ENCODE peak calls at places on chromosome 5, in seven cellular contexts. O, P, W, A, X, V and Y are unnamed samples.
A peak's percentile ranks its signal among the peaks of the same experiment; 100 is the strongest.

GRCh38 chr5:111070272-111071134 is 1.0 kb upstream of the TSLP start:
- DNase-seq in O (no peak), P (no peak), W (no peak), A (no peak), X (no peak), V (no peak), Y (peak; percentile 73)

GRCh38 chr5:173786296-173787187 is 101.6 kb upstream of the CPEB4 start:
- DNase-seq in O (no peak), P (no peak), W (no peak), A (no peak), X (no peak), V (peak; percentile 66), Y (no peak)

GRCh38 chr5:114957384-114957783 is 212.3 kb downstream of the TRIM36 start:
- DNase-seq in O (no peak), P (no peak), W (no peak), A (no peak), X (no peak), V (no peak), Y (no peak)

GRCh38 chr5:26692952-26693351 is 345.4 kb downstream of the CDH9 start:
- DNase-seq in O (no peak), P (no peak), W (no peak), A (no peak), X (no peak), V (no peak), Y (no peak)

GRCh38 chr5:162323471-162323870 is 255.9 kb downstream of the GABRG2 start:
- DNase-seq in O (peak; percentile 16), P (no peak), W (no peak), A (no peak), X (no peak), V (no peak), Y (no peak)

GRCh38 chr5:156380846-156381245 is 53.9 kb downstream of the SGCD start:
- DNase-seq in O (no peak), P (no peak), W (no peak), A (peak; percentile 81), X (no peak), V (no peak), Y (no peak)

GRCh38 chr5:116814656-116815055 is 240.0 kb upstream of the SEMA6A start:
- DNase-seq in O (no peak), P (no peak), W (no peak), A (no peak), X (no peak), V (no peak), Y (no peak)

GRCh38 chr5:36985387-36985786 is 108.8 kb downstream of the NIPBL start:
- DNase-seq in O (no peak), P (no peak), W (no peak), A (no peak), X (no peak), V (no peak), Y (no peak)

GRCh38 chr5:51380603-51381207 is 2.5 kb upstream of the ISL1 start:
- DNase-seq in O (no peak), P (no peak), W (no peak), A (peak; percentile 34), X (no peak), V (peak; percentile 33), Y (peak; percentile 49)

GRCh38 chr5:179258922-179259730 is 86.1 kb downstream of the ADAMTS2 start:
- DNase-seq in O (no peak), P (peak; percentile 74), W (peak; percentile 72), A (peak; percentile 87), X (no peak), V (no peak), Y (no peak)

GRCh38 chr5:55694152-55694830 is 17.8 kb downstream of the SLC38A9 start:
- DNase-seq in O (no peak), P (no peak), W (no peak), A (peak; percentile 62), X (no peak), V (peak; percentile 55), Y (no peak)

GRCh38 chr5:180784497-180785097 is 18.0 kb downstream of the MGAT1 start:
- DNase-seq in O (peak; percentile 75), P (no peak), W (peak; percentile 74), A (peak; percentile 88), X (peak; percentile 46), V (peak; percentile 68), Y (peak; percentile 66)

GRCh38 chr5:73606206-73606753 is 19.7 kb upstream of the ARHGEF28 start:
- DNase-seq in O (no peak), P (no peak), W (no peak), A (no peak), X (no peak), V (no peak), Y (no peak)

GRCh38 chr5:54644226-54644625 is 126.7 kb downstream of the SNX18 start:
- DNase-seq in O (no peak), P (no peak), W (peak; percentile 45), A (peak; percentile 73), X (no peak), V (no peak), Y (no peak)

GRCh38 chr5:181163487-181164075 is 16.2 kb downstream of the OR2V2 start:
- DNase-seq in O (no peak), P (no peak), W (no peak), A (no peak), X (no peak), V (peak; percentile 88), Y (no peak)

GRCh38 chr5:61123145-61123544 is 39.1 kb downstream of the SMIM15 start:
- DNase-seq in O (no peak), P (no peak), W (no peak), A (no peak), X (no peak), V (no peak), Y (no peak)

GRCh38 chr5:121503111-121503840 is 348.4 kb upstream of the FTMT start:
- DNase-seq in O (peak; percentile 19), P (no peak), W (peak; percentile 8), A (peak; percentile 3), X (no peak), V (peak; percentile 6), Y (peak; percentile 25)

GRCh38 chr5:78473747-78474146 is 113.3 kb downstream of the SCAMP1 start:
- DNase-seq in O (no peak), P (no peak), W (no peak), A (no peak), X (no peak), V (no peak), Y (no peak)

GRCh38 chr5:78476795-78477194 is 116.4 kb downstream of the SCAMP1 start:
- DNase-seq in O (no peak), P (no peak), W (no peak), A (no peak), X (no peak), V (no peak), Y (no peak)

GRCh38 chr5:78467744-78468357 is 107.4 kb downstream of the SCAMP1 start:
- DNase-seq in O (no peak), P (no peak), W (peak; percentile 16), A (peak; percentile 78), X (no peak), V (peak; percentile 58), Y (no peak)

GRCh38 chr5:78475370-78475769 is 115.0 kb downstream of the SCAMP1 start:
- DNase-seq in O (no peak), P (no peak), W (no peak), A (no peak), X (no peak), V (no peak), Y (no peak)

DNA sequence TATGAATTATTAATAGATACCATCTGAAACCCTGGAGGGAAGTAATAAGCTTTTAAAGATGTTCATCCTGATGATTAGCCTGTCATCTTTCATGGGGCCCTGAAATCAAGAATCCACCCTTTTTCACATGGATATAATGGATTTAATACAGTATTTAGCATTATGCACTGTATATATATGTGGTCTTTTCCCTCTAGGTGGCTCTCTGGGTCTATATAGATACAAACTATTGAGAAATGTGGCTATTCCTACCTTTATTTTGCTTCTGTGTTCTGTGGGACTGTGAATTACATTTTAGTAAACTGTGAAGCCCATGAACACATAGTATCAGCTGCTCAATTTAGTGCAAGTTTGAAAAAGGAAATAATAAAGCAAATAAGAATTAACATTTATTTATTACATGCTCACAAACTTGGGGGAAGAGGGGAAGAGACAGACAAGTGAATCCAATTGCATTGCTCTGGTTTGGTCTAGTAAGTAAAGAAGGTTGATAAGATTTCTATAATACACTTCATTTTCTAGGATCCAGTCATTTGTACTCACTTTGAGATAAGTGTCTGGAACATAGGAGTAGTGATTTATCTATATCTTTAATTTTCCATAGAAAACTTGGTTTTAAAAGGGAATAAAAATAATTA is 112.2 kb downstream of the SCAMP1 start:
- DNase-seq in O (no peak), P (no peak), W (no peak), A (peak; percentile 69), X (no peak), V (no peak), Y (no peak)
- TF ChIP-seq CTCF in O (no peak), P (no peak), W (peak; percentile 24), A (peak; percentile 56), X (no peak), V (no peak), Y (no peak)

GRCh38 chr5:53607896-53608295 is 47.5 kb downstream of the NDUFS4 start:
- DNase-seq in O (no peak), P (no peak), W (no peak), A (peak; percentile 33), X (peak; percentile 3), V (no peak), Y (no peak)
- TF ChIP-seq CTCF in O (no peak), P (no peak), W (no peak), A (no peak), X (no peak), V (no peak), Y (no peak)

GRCh38 chr5:78627175-78627574 is 21.4 kb downstream of the LHFPL2 start:
- DNase-seq in O (no peak), P (no peak), W (no peak), A (peak; percentile 72), X (no peak), V (peak; percentile 48), Y (no peak)
- TF ChIP-seq CTCF in O (no peak), P (no peak), W (peak; percentile 37), A (peak; percentile 70), X (peak; percentile 42), V (peak; percentile 28), Y (no peak)

GRCh38 chr5:68476854-68477253 is 261.3 kb downstream of the PIK3R1 start:
- DNase-seq in O (no peak), P (no peak), W (no peak), A (no peak), X (no peak), V (no peak), Y (no peak)
- TF ChIP-seq CTCF in O (no peak), P (no peak), W (no peak), A (peak; percentile 18), X (no peak), V (no peak), Y (peak; percentile 6)

GRCh38 chr5:136182618-136183017 is 10.3 kb downstream of the SMIM32 start:
- DNase-seq in O (no peak), P (no peak), W (no peak), A (peak; percentile 40), X (no peak), V (no peak), Y (no peak)
- TF ChIP-seq CTCF in O (no peak), P (no peak), W (no peak), A (no peak), X (no peak), V (no peak), Y (no peak)